ENCODE peak calls at places on chromosomes 11 and 22, in six cellular contexts. V, B, D, H, K and Z are unnamed samples.

GRCh38 chr11:1041149-1041467 is 4.6 kb upstream of the MUC6 start:
- DNase-seq in B (no peak), K (no peak), H (no peak), D (no peak), V (no peak), Z (no peak)

GRCh38 chr11:5643585-5643984 is 18.8 kb downstream of the TRIM34 start:
- DNase-seq in V (no peak), H (no peak), K (no peak), D (no peak), B (no peak), Z (no peak)

GRCh38 chr22:44543362-44543761 is 45.3 kb upstream of the RTL6 start:
- DNase-seq in B (no peak), D (no peak), V (no peak), K (no peak), H (no peak), Z (no peak)

GRCh38 chr22:35051791-35052190 is 14.2 kb upstream of the ISX start:
- DNase-seq in V (no peak), D (no peak), K (no peak), B (no peak), H (no peak), Z (no peak)

GRCh38 chr11:28243057-28243456 is 134.9 kb downstream of the METTL15 start:
- DNase-seq in H (no peak), V (peak), K (no peak), B (no peak), D (no peak), Z (no peak)

GRCh38 chr11:88454881-88455280 is 117.3 kb upstream of the CTSC start:
- DNase-seq in V (peak), K (no peak), B (no peak), H (no peak), D (no peak), Z (no peak)

GRCh38 chr11:86063536-86063935 is 5.3 kb downstream of the PICALM start:
- DNase-seq in V (peak), B (no peak), D (no peak), K (no peak), H (no peak), Z (no peak)

GRCh38 chr11:113474362-113475159 is 637 bp downstream of the DRD2 start:
- DNase-seq in H (peak), K (peak), D (peak), V (peak), B (peak), Z (peak)

GRCh38 chr22:35312198-35313059 is 12.7 kb downstream of the TOM1 start:
- DNase-seq in D (no peak), K (peak), H (no peak), B (peak), V (peak), Z (no peak)

GRCh38 chr11:64998141-64998540 is 1.4 kb upstream of the BATF2 start:
- DNase-seq in H (peak), V (no peak), D (no peak), B (no peak), K (peak), Z (no peak)

GRCh38 chr22:27170491-27170890 is 513.1 kb downstream of the MIAT start:
- DNase-seq in K (no peak), V (peak), B (no peak), D (no peak), H (no peak), Z (peak)

GRCh38 chr11:108239076-108239475 is 16.2 kb downstream of the ATM start:
- DNase-seq in D (no peak), V (no peak), K (no peak), B (no peak), H (no peak), Z (no peak)

GRCh38 chr11:125871391-125872137 is 15.9 kb upstream of the HYLS1 start:
- DNase-seq in K (no peak), D (no peak), V (peak), H (peak), B (no peak), Z (no peak)

GRCh38 chr11:111107501-111107900 is 138.0 kb upstream of the POU2AF2 start:
- DNase-seq in B (no peak), V (no peak), K (no peak), D (no peak), H (no peak), Z (no peak)

GRCh38 chr22:26391623-26392022 is 37.4 kb upstream of the ASPHD2 start:
- DNase-seq in K (no peak), D (no peak), H (no peak), V (no peak), B (no peak), Z (no peak)

GRCh38 chr11:132430352-132431091 is 1060.1 kb downstream of the NTM start:
- DNase-seq in D (no peak), V (no peak), K (no peak), H (peak), B (no peak), Z (no peak)

GRCh38 chr11:27183672-27184457 is 143.2 kb downstream of the BBOX1 start:
- DNase-seq in V (peak), K (peak), D (peak), B (no peak), H (peak), Z (no peak)

GRCh38 chr11:113436672-113437252 is 38.4 kb downstream of the DRD2 start:
- DNase-seq in K (no peak), D (no peak), V (no peak), H (peak), B (no peak), Z (no peak)

GRCh38 chr11:4022669-4023068 is 71.9 kb upstream of the RRM1 start:
- DNase-seq in B (no peak), K (no peak), H (no peak), V (no peak), D (no peak), Z (no peak)

GRCh38 chr11:134532921-134533421 is 120.9 kb upstream of the B3GAT1 start:
- DNase-seq in B (no peak), D (no peak), V (no peak), K (no peak), H (no peak), Z (peak)

GRCh38 chr22:44242946-44243724 is 62.4 kb downstream of the PARVG start:
- DNase-seq in D (no peak), V (no peak), H (no peak), B (no peak), K (no peak), Z (no peak)

GRCh38 chr11:104333977-104334376 is 170.0 kb upstream of the PDGFD start:
- DNase-seq in V (no peak), B (no peak), H (no peak), K (no peak), D (no peak), Z (no peak)

GRCh38 chr11:86537541-86538222 is 134.7 kb downstream of the ME3 start:
- DNase-seq in D (no peak), H (no peak), K (no peak), B (no peak), V (peak), Z (no peak)

GRCh38 chr11:108241370-108242037 is 18.6 kb downstream of the ATM start:
- DNase-seq in D (no peak), B (no peak), V (no peak), H (no peak), K (no peak), Z (no peak)

GRCh38 chr11:45676522-45677095 is 11.2 kb upstream of the CHST1 start:
- DNase-seq in B (no peak), V (no peak), D (no peak), K (no peak), H (no peak), Z (no peak)

GRCh38 chr11:46238078-46238966 is 39.1 kb upstream of the CREB3L1 start:
- DNase-seq in V (peak), H (peak), B (peak), D (no peak), K (peak), Z (no peak)

GRCh38 chr11:5600374-5600851 is 4.0 kb downstream of the TRIM6 start:
- DNase-seq in V (peak), B (peak), K (peak), D (no peak), H (peak), Z (no peak)

GRCh38 chr22:27336151-27337090 is 465.1 kb downstream of the MN1 start:
- DNase-seq in K (no peak), H (no peak), D (no peak), B (no peak), V (no peak), Z (peak)

GRCh38 chr22:23684561-23685031 is 6.2 kb upstream of the RGL4 start:
- DNase-seq in B (no peak), K (no peak), V (peak), D (no peak), H (no peak), Z (no peak)

GRCh38 chr11:47156951-47157350 is 19.7 kb downstream of the ARFGAP2 start:
- DNase-seq in V (no peak), H (no peak), K (no peak), D (no peak), B (no peak), Z (no peak)

GRCh38 chr11:113587318-113587739 is 112.1 kb upstream of the DRD2 start:
- DNase-seq in V (no peak), H (no peak), B (no peak), D (no peak), K (no peak), Z (no peak)

GRCh38 chr11:128692750-128693578 is 908 bp upstream of the FLI1 start:
- DNase-seq in D (no peak), H (peak), K (no peak), B (peak), V (peak), Z (no peak)

GRCh38 chr22:45552580-45553332 is 50.1 kb downstream of the FBLN1 start:
- DNase-seq in K (peak), B (no peak), H (peak), D (peak), V (peak), Z (no peak)

GRCh38 chr11:57786436-57786835 is 24.8 kb downstream of the CTNND1 start:
- DNase-seq in H (no peak), D (no peak), V (no peak), K (no peak), B (no peak), Z (no peak)

GRCh38 chr22:27554106-27554814 is 247.3 kb downstream of the MN1 start:
- DNase-seq in D (no peak), V (peak), K (peak), B (no peak), H (no peak), Z (no peak)

GRCh38 chr11:7278314-7278917 is 26.7 kb downstream of the SYT9 start:
- DNase-seq in H (peak), V (peak), D (peak), B (no peak), K (no peak), Z (no peak)

GRCh38 chr11:134244593-134244992 is 8.6 kb downstream of the THYN1 start:
- DNase-seq in B (no peak), H (peak), K (no peak), D (no peak), V (no peak), Z (no peak)

GRCh38 chr22:30238136-30238535 is 8.4 kb downstream of the LIF start:
- DNase-seq in H (no peak), K (no peak), B (no peak), V (no peak), D (no peak), Z (no peak)

GRCh38 chr11:394858-395655 is 1.0 kb downstream of the PKP3 start:
- DNase-seq in D (no peak), B (no peak), H (no peak), K (peak), V (no peak), Z (no peak)

GRCh38 chr11:68664141-68664540 is 20.2 kb upstream of the GAL start:
- DNase-seq in D (no peak), B (no peak), H (no peak), K (no peak), V (no peak), Z (no peak)
- TF ChIP-seq CTCF in D (no peak), B (no peak), H (no peak), K (no peak), V (no peak), Z (no peak)

DNA sequence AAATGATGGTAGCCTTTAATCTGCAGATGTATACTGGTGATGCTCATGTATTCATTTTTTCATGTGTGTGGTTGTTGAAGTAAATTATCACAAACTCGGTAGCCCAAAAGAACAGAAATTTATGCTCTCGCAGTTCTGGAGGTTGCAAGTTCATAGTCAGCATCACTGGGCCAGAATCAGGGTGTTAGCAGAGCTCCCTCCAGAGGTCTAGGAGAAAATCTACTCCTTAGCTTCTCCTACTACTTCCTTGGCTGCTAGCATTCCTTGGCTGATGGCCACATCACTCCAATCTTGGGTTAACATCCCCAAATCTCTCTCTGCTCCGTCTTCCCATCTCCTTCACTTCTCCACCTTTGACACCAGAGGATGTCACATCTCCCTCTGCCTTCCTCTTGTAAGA is 45.3 kb upstream of the GALNT18 start:
- DNase-seq in K (no peak), V (peak), D (peak), H (no peak), B (no peak), Z (no peak)
- TF ChIP-seq CTCF in K (no peak), V (peak), D (peak), H (no peak), B (no peak), Z (no peak)

DNA sequence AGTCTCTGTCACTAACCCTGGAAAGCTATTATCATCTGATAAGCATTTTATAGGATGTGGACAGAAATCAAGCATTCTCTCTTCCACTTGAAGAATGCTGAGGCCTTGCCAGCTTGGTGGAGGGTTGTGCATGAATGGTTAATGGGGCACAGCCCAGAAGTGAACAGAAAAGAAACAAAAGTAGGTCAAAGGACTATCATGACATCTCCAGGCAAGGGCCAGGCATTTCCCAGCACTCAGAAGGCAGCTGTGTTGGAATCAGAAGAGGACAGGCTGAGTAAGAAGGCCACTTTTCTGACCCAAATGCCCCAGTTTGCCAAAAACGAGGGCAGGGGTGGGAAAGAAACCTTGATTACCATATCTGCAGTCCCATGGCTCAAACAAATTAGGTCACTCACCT is 12.4 kb downstream of the TENM4 start:
- DNase-seq in V (peak), B (no peak), H (no peak), K (no peak), D (no peak), Z (no peak)
- TF ChIP-seq CTCF in V (no peak), B (no peak), H (no peak), K (no peak), D (no peak), Z (no peak)

GRCh38 chr11:119673389-119674336 is 55.3 kb downstream of the NECTIN1 start:
- DNase-seq in V (no peak), K (peak), H (no peak), B (no peak), D (no peak), Z (no peak)
- TF ChIP-seq CTCF in V (no peak), K (no peak), H (no peak), B (no peak), D (no peak), Z (no peak)

GRCh38 chr11:130002352-130002845 is at the start of gene PRDM10:
- DNase-seq in V (peak), D (no peak), H (peak), B (peak), K (peak), Z (peak)
- TF ChIP-seq CTCF in V (peak), D (no peak), H (no peak), B (no peak), K (no peak), Z (peak)

DNA sequence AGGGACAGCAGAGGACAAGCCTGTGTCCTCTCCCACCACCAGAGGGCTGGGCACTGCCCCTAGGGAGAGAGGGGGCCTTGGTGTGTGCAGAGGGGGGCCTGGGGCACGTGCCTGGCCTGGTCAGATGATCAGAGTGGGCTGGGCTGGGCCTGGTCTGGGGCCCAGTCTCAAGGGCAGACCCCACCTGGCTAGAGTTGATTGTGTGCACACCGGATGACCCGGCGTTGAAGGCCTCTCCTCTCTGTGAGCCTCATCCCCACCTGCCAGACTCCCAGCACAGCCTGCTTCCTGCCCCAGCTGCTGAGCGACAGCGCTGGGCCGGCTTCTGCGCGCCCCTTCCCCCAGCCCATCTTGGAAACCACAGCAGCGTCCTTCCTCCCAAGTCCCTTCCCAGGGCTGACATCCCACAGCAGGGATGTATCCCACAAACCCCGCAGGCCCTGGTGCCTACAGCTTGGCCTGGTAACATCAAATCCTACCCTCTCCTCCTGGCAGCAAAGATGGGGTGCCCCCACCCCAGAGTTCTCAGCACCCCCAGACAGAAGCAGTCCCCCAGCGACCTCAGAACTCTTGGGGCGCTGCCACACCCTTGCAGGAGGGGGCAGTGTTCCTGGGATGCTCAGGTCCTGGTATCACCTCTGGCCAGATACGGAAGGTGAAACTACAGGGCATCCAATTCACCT is 11.1 kb upstream of the TSSC4 start:
- DNase-seq in K (no peak), H (no peak), D (no peak), V (no peak), B (no peak), Z (no peak)
- TF ChIP-seq CTCF in K (no peak), H (peak), D (peak), V (no peak), B (no peak), Z (peak)

GRCh38 chr22:47341464-47341863 is 579.0 kb downstream of the TBC1D22A start:
- DNase-seq in K (no peak), H (no peak), B (peak), V (no peak), D (no peak), Z (no peak)

GRCh38 chr22:47343611-47344010 is 581.2 kb downstream of the TBC1D22A start:
- DNase-seq in V (no peak), K (no peak), B (peak), H (no peak), D (no peak), Z (no peak)

GRCh38 chr22:47342446-47342845 is 580.0 kb downstream of the TBC1D22A start:
- DNase-seq in D (no peak), H (no peak), K (no peak), B (peak), V (no peak), Z (no peak)

GRCh38 chr22:47345025-47345424 is 582.6 kb downstream of the TBC1D22A start:
- DNase-seq in D (no peak), H (no peak), K (no peak), V (no peak), B (peak), Z (no peak)

GRCh38 chr22:47344414-47344813 is 582.0 kb downstream of the TBC1D22A start:
- DNase-seq in D (no peak), V (no peak), H (no peak), K (no peak), B (peak), Z (no peak)
- TF ChIP-seq CTCF in D (no peak), V (no peak), H (no peak), K (no peak), B (no peak), Z (no peak)